ENCODE peak calls at places on chromosomes 2 and 18, in eight cellular contexts. F is coronary artery; K is GM23248; T is activated naive CD4-positive, alpha-beta T cell; M is small intestine; L is transverse colon; S is HTR-8/SVneo; Y is anterior cingulate cortex. Z is an unnamed sample.

GRCh38 chr2:137800386-137800785 is 163.9 kb upstream of the HNMT start:
- DNase-seq in T (no peak), M (no peak), L (no peak), K (no peak), F (no peak), S (no peak), Y (no peak), Z (no peak)

GRCh38 chr2:231644426-231644825 is 51.8 kb downstream of the TEX44 start:
- DNase-seq in F (no peak), L (no peak), S (no peak), Y (no peak), M (no peak), K (no peak), T (no peak), Z (no peak)

GRCh38 chr2:9808334-9809063 is 34.8 kb upstream of the TAF1B start:
- DNase-seq in T (no peak), M (no peak), S (no peak), K (no peak), Y (no peak), L (no peak), F (no peak), Z (no peak)

GRCh38 chr2:30689496-30690125 is 117.6 kb downstream of the CAPN13 start:
- DNase-seq in Y (no peak), S (no peak), K (no peak), L (no peak), F (no peak), T (no peak), M (no peak), Z (no peak)

GRCh38 chr2:55839182-55839819 is 84.3 kb downstream of the EFEMP1 start:
- DNase-seq in T (no peak), M (peak; percentile 16), L (no peak), S (peak; percentile 33), Y (no peak), F (no peak), K (no peak), Z (no peak)

GRCh38 chr2:231666171-231667095 is 41.9 kb upstream of the PTMA start:
- DNase-seq in S (peak; percentile 89), L (peak; percentile 97), M (peak; percentile 99), K (peak; percentile 97), T (no peak), F (peak; percentile 98), Y (peak; percentile 43), Z (peak; percentile 95)

GRCh38 chr2:121699421-121700328 is 37.0 kb downstream of the NIFK start:
- DNase-seq in L (peak; percentile 52), K (peak; percentile 95), F (no peak), Y (no peak), S (peak; percentile 85), M (peak; percentile 65), T (peak; percentile 32), Z (peak; percentile 58)

GRCh38 chr2:65722028-65722427 is 289.6 kb upstream of the SPRED2 start:
- DNase-seq in S (peak; percentile 30), T (no peak), K (peak; percentile 5), L (peak; percentile 30), Y (no peak), F (no peak), M (no peak), Z (no peak)

GRCh38 chr2:27255660-27256059 is 7.2 kb downstream of the SLC30A3 start:
- DNase-seq in K (peak; percentile 83), M (no peak), S (no peak), F (no peak), L (no peak), T (no peak), Y (no peak), Z (no peak)

GRCh38 chr2:182824759-182825143 is 41.7 kb downstream of the FRZB start:
- DNase-seq in L (no peak), T (no peak), F (no peak), K (no peak), Y (no peak), M (no peak), S (no peak), Z (no peak)

GRCh38 chr2:85168984-85169383 is 35.8 kb downstream of the TCF7L1 start:
- DNase-seq in S (no peak), Y (no peak), K (no peak), L (no peak), F (no peak), T (no peak), M (no peak), Z (no peak)

GRCh38 chr2:47221956-47222355 is 66.8 kb upstream of the STPG4 start:
- DNase-seq in Y (no peak), K (peak; percentile 62), T (no peak), L (no peak), F (peak; percentile 24), M (no peak), S (no peak), Z (no peak)

GRCh38 chr18:13541621-13542519 is 184.5 kb downstream of the FAM210A start:
- DNase-seq in F (peak; percentile 38), M (peak; percentile 94), Y (no peak), K (no peak), L (peak; percentile 74), S (no peak), T (no peak), Z (peak; percentile 78)

GRCh38 chr18:9147440-9148238 is 11.1 kb downstream of the ANKRD12 start:
- DNase-seq in F (no peak), S (peak; percentile 38), Y (no peak), M (peak; percentile 74), L (peak; percentile 28), K (peak; percentile 87), T (no peak), Z (peak; percentile 62)

GRCh38 chr2:102103992-102104871 is 38.3 kb upstream of the IL1R1 start:
- DNase-seq in K (peak; percentile 98), S (no peak), F (peak; percentile 82), T (no peak), L (peak; percentile 70), M (no peak), Y (no peak), Z (peak; percentile 14)

GRCh38 chr2:122481717-122482116 is 726.3 kb downstream of the TSN start:
- DNase-seq in F (no peak), M (no peak), S (no peak), Y (no peak), T (no peak), K (peak; percentile 22), L (no peak), Z (no peak)

GRCh38 chr18:13500227-13500865 is 226.0 kb downstream of the FAM210A start:
- DNase-seq in T (no peak), F (peak; percentile 86), L (no peak), S (peak; percentile 31), M (no peak), Y (no peak), K (peak; percentile 88), Z (no peak)